ENCODE peak calls at places on chromosomes 12 and 14, in eight cellular contexts. Y is HL-60; D is Panc1; T is hepatocyte; W is D721Med; G is ascending aorta; A is CD4-positive, alpha-beta T cell; C is neural crest cell. E is an unnamed sample.

GRCh38 chr14:30680036-30680435 is 57.9 kb downstream of the SCFD1 start:
- DNase-seq in Y (no peak), D (no peak), T (no peak), W (no peak), G (no peak), A (no peak), C (no peak), E (no peak)

GRCh38 chr12:87995581-87996178 is 33.5 kb downstream of the C12orf50 start:
- DNase-seq in Y (peak; percentile 35), D (peak; percentile 54), T (peak; percentile 79), W (no peak), G (no peak), A (peak; percentile 5), C (peak; percentile 56), E (no peak)

GRCh38 chr12:69440016-69440415 is 30.2 kb upstream of the FRS2 start:
- DNase-seq in Y (no peak), D (no peak), T (no peak), W (no peak), G (no peak), A (no peak), C (no peak), E (no peak)

GRCh38 chr14:91154851-91155625 is 41.2 kb downstream of the DGLUCY start:
- DNase-seq in Y (no peak), D (no peak), T (peak; percentile 74), W (no peak), G (no peak), A (peak; percentile 11), C (no peak), E (peak; percentile 54)

GRCh38 chr14:60315591-60315990 is 66.6 kb downstream of the PPM1A start:
- DNase-seq in Y (no peak), D (no peak), T (no peak), W (no peak), G (no peak), A (no peak), C (no peak), E (no peak)

GRCh38 chr12:122516544-122517361 is 10.0 kb downstream of the RSRC2 start:
- DNase-seq in Y (no peak), D (no peak), T (no peak), W (no peak), G (no peak), A (no peak), C (no peak), E (no peak)

GRCh38 chr14:80455031-80455430 is 243.7 kb upstream of the DIO2 start:
- DNase-seq in Y (no peak), D (no peak), T (no peak), W (no peak), G (no peak), A (no peak), C (no peak), E (no peak)

GRCh38 chr12:32901553-32901952 is 5.0 kb upstream of the PKP2 start:
- DNase-seq in Y (no peak), D (no peak), T (no peak), W (no peak), G (no peak), A (no peak), C (no peak), E (no peak)

GRCh38 chr12:49800421-49801140 is 27.6 kb downstream of the NCKAP5L start:
- DNase-seq in Y (no peak), D (no peak), T (no peak), W (no peak), G (no peak), A (no peak), C (no peak), E (no peak)

GRCh38 chr14:73463411-73463810 is 5.1 kb upstream of the NUMB start:
- DNase-seq in Y (peak; percentile 88), D (peak; percentile 39), T (peak; percentile 41), W (no peak), G (peak; percentile 32), A (no peak), C (no peak), E (peak; percentile 24)

GRCh38 chr12:70691018-70691672 is 53.9 kb upstream of the PTPRB start:
- DNase-seq in Y (no peak), D (no peak), T (no peak), W (no peak), G (no peak), A (no peak), C (no peak), E (no peak)

GRCh38 chr12:14664434-14665023 is 31.9 kb downstream of the GUCY2C start:
- DNase-seq in Y (peak; percentile 18), D (peak; percentile 12), T (peak; percentile 46), W (no peak), G (no peak), A (peak; percentile 12), C (no peak), E (no peak)

GRCh38 chr14:95314609-95315008 is 5.1 kb downstream of the CLMN start:
- DNase-seq in Y (peak; percentile 41), D (no peak), T (peak; percentile 61), W (no peak), G (no peak), A (no peak), C (no peak), E (no peak)

GRCh38 chr12:70196732-70197361 is 46.4 kb upstream of the CNOT2 start:
- DNase-seq in Y (no peak), D (no peak), T (no peak), W (no peak), G (no peak), A (no peak), C (no peak), E (no peak)

GRCh38 chr14:73937012-73937411 is 12.9 kb downstream of the FAM161B start:
- DNase-seq in Y (no peak), D (no peak), T (no peak), W (no peak), G (no peak), A (no peak), C (no peak), E (no peak)

GRCh38 chr12:66662179-66662578 is 16.7 kb downstream of the GRIP1 start:
- DNase-seq in Y (no peak), D (no peak), T (no peak), W (no peak), G (no peak), A (no peak), C (no peak), E (no peak)

GRCh38 chr12:132702640-132703039 is 8.0 kb upstream of the PGAM5 start:
- DNase-seq in Y (no peak), D (no peak), T (no peak), W (no peak), G (no peak), A (no peak), C (no peak), E (no peak)

GRCh38 chr14:23694085-23694975 is 58.2 kb downstream of the DHRS2 start:
- DNase-seq in Y (peak; percentile 10), D (no peak), T (peak; percentile 64), W (no peak), G (no peak), A (no peak), C (no peak), E (no peak)

GRCh38 chr12:109735051-109735521 is 21.5 kb downstream of the FAM222A start:
- DNase-seq in Y (no peak), D (no peak), T (no peak), W (no peak), G (no peak), A (no peak), C (no peak), E (no peak)

DNA sequence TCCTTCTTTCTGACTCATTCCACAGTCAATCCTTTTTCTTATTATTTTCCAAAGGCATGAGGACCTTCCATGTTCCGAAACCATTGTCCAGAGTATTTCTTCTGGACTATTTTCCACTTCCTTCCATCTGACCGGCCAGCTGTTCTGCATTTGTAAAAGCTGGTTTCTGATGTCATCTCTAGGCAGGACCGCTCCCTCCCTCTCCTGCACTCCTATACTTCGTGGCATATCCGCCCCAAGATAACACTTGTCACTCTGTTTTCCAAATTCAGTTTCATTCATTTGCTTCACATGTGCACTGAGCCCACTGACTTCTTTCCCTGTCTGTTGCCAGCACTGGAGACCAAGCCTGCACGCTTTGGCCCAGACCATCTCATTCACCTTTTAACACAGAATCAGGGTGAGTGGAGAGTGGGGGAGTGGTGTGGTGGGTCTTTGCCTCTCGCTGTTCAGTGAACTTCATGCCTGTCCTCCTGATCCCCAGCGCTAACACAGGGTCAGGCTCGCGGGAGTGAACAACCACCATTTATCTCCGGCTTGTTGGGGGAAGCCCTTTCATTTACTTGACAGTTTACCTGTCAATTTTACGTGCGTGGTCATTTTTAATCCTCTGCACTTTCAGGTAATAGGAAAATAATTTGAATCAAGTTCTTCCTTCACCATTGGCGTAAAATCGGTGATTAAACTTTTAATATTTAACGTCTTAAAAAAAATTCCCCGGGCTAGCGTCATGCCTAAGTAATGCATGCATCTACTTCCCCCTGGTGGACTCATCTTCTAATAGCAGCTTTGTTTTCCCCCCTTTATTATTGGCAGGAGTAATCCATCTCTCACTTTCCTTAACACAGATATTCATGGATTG is 52.5 kb downstream of the C12orf75 start:
- DNase-seq in Y (no peak), D (peak; percentile 32), T (peak; percentile 82), W (peak; percentile 57), G (no peak), A (no peak), C (peak; percentile 14), E (no peak)
- TF ChIP-seq CTCF in Y (peak; percentile 38), D (peak; percentile 81), T (peak; percentile 86), W (peak; percentile 90), G (peak; percentile 83), A (peak; percentile 84), C (peak; percentile 90), E (peak; percentile 59)

GRCh38 chr12:867905-868304 is 81.6 kb downstream of the RAD52 start:
- DNase-seq in Y (no peak), D (no peak), T (no peak), W (no peak), G (no peak), A (no peak), C (no peak), E (no peak)
- TF ChIP-seq CTCF in Y (no peak), D (no peak), T (no peak), W (no peak), G (no peak), A (no peak), C (no peak), E (no peak)

DNA sequence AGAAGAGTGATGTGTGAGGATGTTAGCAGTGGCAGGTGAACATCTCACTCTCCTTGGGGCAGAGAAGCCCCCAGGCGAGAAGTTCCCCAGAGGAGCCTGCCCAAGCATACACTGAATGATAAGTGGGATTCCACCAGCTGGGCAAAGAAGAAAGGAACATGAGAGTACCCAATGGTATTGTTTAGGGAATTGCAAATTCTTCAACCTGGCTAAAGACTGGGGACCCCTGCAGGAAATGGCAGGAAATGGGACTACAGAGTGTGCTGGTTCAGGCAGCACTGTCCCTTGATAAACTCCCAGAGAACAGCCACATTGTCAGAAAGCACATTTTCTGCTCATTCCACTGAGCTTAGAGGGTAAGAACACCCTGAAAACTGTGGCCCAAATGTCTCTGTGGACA is 121.3 kb downstream of the RPS29 start:
- DNase-seq in Y (no peak), D (no peak), T (no peak), W (no peak), G (no peak), A (no peak), C (no peak), E (no peak)
- TF ChIP-seq CTCF in Y (no peak), D (peak; percentile 33), T (no peak), W (no peak), G (no peak), A (no peak), C (peak; percentile 33), E (no peak)

DNA sequence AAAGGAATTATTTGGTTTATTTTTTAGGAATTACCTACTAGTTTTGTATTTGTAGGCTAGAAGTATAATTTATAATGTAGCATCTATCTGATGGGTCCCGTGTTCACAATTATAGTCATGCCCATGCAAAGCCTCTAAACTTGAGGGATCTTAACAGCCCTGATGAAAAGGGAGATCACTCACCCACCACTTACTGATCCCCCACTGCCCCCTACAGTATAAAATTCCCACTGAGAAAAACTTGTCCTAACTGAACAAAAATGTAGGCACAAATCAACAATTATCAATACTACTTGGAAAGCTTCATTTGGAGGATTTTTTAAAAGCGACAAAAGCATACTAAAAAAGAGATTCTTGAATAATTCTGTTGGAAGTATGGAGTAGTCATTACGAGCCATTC is 21.0 kb downstream of the WIF1 start:
- DNase-seq in Y (no peak), D (no peak), T (no peak), W (no peak), G (no peak), A (no peak), C (no peak), E (no peak)
- TF ChIP-seq CTCF in Y (no peak), D (peak; percentile 29), T (peak; percentile 46), W (peak; percentile 5), G (no peak), A (no peak), C (peak; percentile 46), E (no peak)

E was measured in omental fat pad.